ENCODE peak calls at places on chromosomes 2 and 18, in four cellular contexts. E is A549, W is K562, M is GM12878. G is an unnamed sample.

GRCh38 chr2:97748397-97748796 is 35.0 kb downstream of the ZAP70 start:
- DNase-seq in E (peak), M (no peak), W (peak), G (no peak)

GRCh38 chr2:172962824-172963223 is 112.8 kb upstream of the MAP3K20 start:
- DNase-seq in W (no peak), E (no peak), M (no peak), G (peak)

GRCh38 chr2:71995067-71995665 is 152.5 kb downstream of the CYP26B1 start:
- DNase-seq in M (no peak), E (no peak), W (peak), G (peak)

GRCh38 chr2:21011453-21011852 is 32.4 kb downstream of the APOB start:
- DNase-seq in M (no peak), E (no peak), W (no peak), G (no peak)

GRCh38 chr18:78664851-78665250 is 314.8 kb upstream of the SALL3 start:
- DNase-seq in E (no peak), M (no peak), W (no peak), G (no peak)

GRCh38 chr2:23491622-23492336 is 106.8 kb downstream of the KLHL29 start:
- DNase-seq in W (no peak), E (no peak), M (no peak), G (no peak)

GRCh38 chr18:41501848-41502247 is 453.2 kb upstream of the PIK3C3 start:
- DNase-seq in M (no peak), W (no peak), E (no peak), G (no peak)

GRCh38 chr2:147538088-147538487 is 306.7 kb upstream of the ACVR2A start:
- DNase-seq in W (no peak), M (no peak), E (no peak), G (peak)

GRCh38 chr2:8648441-8648840 is 33.4 kb upstream of the ID2 start:
- DNase-seq in M (no peak), W (no peak), E (no peak), G (no peak)

GRCh38 chr18:57008001-57008686 is 138.7 kb upstream of the BOD1L2 start:
- DNase-seq in W (no peak), E (no peak), M (no peak), G (no peak)

GRCh38 chr2:127051116-127051779 is 55.7 kb downstream of the BIN1 start:
- DNase-seq in E (no peak), W (no peak), M (no peak), G (no peak)

GRCh38 chr2:113757059-113757657 is 716 bp upstream of the SLC35F5 start:
- DNase-seq in E (peak), W (no peak), M (no peak), G (no peak)

GRCh38 chr18:73880387-73880786 is 267.2 kb downstream of the FBXO15 start:
- DNase-seq in E (no peak), W (no peak), M (no peak), G (no peak)

GRCh38 chr2:68441994-68442322 is 25.1 kb downstream of the FBXO48 start:
- DNase-seq in W (no peak), M (no peak), E (no peak), G (no peak)

GRCh38 chr2:209086761-209087160 is 337.1 kb upstream of the MAP2 start:
- DNase-seq in M (no peak), W (no peak), E (no peak), G (no peak)

GRCh38 chr2:85269959-85270358 is 57.8 kb downstream of the TGOLN2 start:
- DNase-seq in E (no peak), W (no peak), M (no peak), G (peak)

GRCh38 chr2:179861777-179862117 is 335 bp upstream of the ZNF385B start:
- DNase-seq in W (no peak), M (no peak), E (no peak), G (peak)

GRCh38 chr18:57352271-57352701 is at the start of gene ST8SIA3:
- DNase-seq in W (no peak), M (no peak), E (no peak), G (no peak)

GRCh38 chr2:112491946-112492345 is 10.0 kb downstream of the TTL start:
- DNase-seq in M (no peak), W (no peak), E (no peak), G (no peak)

GRCh38 chr2:102114290-102114721 is 28.2 kb upstream of the IL1R1 start:
- DNase-seq in E (no peak), M (peak), W (no peak), G (peak)

GRCh38 chr2:150477347-150477746 is 10.1 kb downstream of the RND3 start:
- DNase-seq in E (no peak), W (no peak), M (no peak), G (peak)

GRCh38 chr18:26453370-26454030 is 94.9 kb downstream of the KCTD1 start:
- DNase-seq in M (no peak), E (no peak), W (no peak), G (no peak)

GRCh38 chr2:196131949-196132925 is 39.1 kb downstream of the STK17B start:
- DNase-seq in E (no peak), M (no peak), W (no peak), G (peak)

GRCh38 chr2:31558401-31559295 is 22.1 kb downstream of the SRD5A2 start:
- DNase-seq in M (no peak), W (no peak), E (no peak), G (peak)

GRCh38 chr2:79512442-79513401 is at the start of gene CTNNA2:
- DNase-seq in W (peak), E (peak), M (no peak), G (no peak)

GRCh38 chr2:79511320-79511951 is 1.4 kb upstream of the CTNNA2 start:
- DNase-seq in M (no peak), E (no peak), W (peak), G (peak)
- TF ChIP-seq ELK1 in M (no peak), E (no peak), W (no peak), G (no peak)

GRCh38 chr18:3604626-3605408 is 154.8 kb downstream of the TGIF1 start:
- DNase-seq in E (no peak), W (peak), M (peak), G (peak)

GRCh38 chr18:3607309-3608098 is 157.5 kb downstream of the TGIF1 start:
- DNase-seq in W (peak), E (no peak), M (no peak), G (no peak)

GRCh38 chr18:3603460-3604259 is 153.7 kb downstream of the TGIF1 start:
- DNase-seq in E (no peak), W (peak), M (no peak), G (peak)

GRCh38 chr18:3604260-3604625 is 154.3 kb downstream of the TGIF1 start:
- DNase-seq in E (no peak), W (no peak), M (no peak), G (no peak)

GRCh38 chr18:3605562-3606443 is 155.8 kb downstream of the TGIF1 start:
- DNase-seq in E (no peak), W (peak), M (no peak), G (peak)
- TF ChIP-seq CEBPB in E (no peak), W (no peak), M (no peak), G (no peak)

GRCh38 chr2:95275601-95276243 is 1.5 kb downstream of the PROM2 start:
- DNase-seq in W (no peak), E (no peak), M (no peak), G (no peak)
- H3K4me3 ChIP-seq in W (no peak), E (no peak), M (no peak), G (no peak)

DNA sequence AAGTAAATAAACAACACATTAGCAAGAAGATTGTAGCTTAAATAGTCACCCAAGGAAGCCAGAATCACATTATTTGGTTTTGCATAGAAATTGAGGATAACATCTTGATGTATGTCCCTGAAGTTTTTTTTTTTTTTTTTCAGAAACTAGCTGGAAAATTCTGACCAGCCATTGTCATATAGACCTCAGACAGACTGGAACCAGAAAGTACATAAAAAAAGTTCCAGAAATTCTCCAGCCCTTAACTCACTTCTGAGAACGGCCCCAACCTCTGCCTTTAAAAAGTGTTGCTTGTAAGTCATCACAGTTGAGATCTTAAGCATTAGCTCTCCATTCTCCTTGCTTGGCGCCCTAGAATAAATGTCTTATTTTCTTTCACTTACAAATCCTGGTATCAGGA is 350.5 kb downstream of the CCDC85A start:
- DNase-seq in E (no peak), M (no peak), W (no peak), G (peak)
- TF ChIP-seq ELK1 in E (no peak), M (no peak), W (no peak), G (no peak)

GRCh38 chr2:132252894-132253264 is 91.1 kb upstream of the ANKRD30BL start:
- DNase-seq in W (no peak), E (no peak), M (no peak), G (no peak)

GRCh38 chr2:132256251-132256902 is 94.6 kb upstream of the ANKRD30BL start:
- DNase-seq in M (no peak), E (no peak), W (no peak), G (no peak)

GRCh38 chr2:132255714-132256113 is 94.0 kb upstream of the ANKRD30BL start:
- DNase-seq in W (no peak), M (no peak), E (no peak), G (no peak)

GRCh38 chr2:132252191-132252893 is 90.6 kb upstream of the ANKRD30BL start:
- DNase-seq in M (no peak), W (no peak), E (no peak), G (no peak)

DNA sequence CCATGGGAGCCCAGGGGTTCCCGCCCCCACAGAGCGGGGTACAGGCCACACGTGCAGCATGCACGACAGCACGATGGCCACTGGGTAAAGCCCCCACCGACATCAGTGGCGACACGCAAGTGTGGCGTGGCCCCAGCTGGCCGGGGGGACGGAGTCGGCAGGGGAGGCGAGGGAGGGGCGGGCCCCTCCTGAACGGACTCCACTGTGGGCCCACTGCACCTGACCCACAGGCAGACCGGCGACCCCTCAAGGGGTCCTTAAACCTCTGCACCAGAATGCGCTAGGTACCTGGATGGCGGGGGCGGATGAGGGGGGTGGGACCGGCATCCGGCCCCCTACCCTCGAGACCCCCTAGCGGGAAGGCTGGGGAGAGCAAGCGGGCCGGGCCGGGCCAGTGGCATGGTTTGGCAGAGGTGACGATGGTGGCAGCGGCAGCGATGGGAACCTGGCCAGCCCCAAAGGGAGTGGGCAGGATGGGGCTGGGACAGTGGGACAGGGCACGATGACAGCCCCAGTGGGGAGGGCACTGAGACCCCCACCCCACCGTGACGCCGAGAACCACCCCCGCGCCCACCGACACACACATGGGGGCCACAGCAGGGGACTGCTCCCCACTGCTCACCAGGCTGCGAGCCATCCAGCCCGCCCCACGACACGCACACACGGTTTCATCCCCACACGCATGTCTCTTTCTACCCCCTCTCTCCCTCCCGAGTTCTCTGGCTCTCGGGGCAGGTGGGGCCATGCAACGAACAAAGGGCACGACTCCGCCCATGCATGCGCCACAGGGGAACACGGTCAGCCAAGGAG is 91.9 kb upstream of the ANKRD30BL start:
- DNase-seq in W (no peak), M (no peak), E (no peak), G (no peak)
- TF ChIP-seq CEBPB in W (no peak), M (no peak), E (no peak), G (no peak)

DNA sequence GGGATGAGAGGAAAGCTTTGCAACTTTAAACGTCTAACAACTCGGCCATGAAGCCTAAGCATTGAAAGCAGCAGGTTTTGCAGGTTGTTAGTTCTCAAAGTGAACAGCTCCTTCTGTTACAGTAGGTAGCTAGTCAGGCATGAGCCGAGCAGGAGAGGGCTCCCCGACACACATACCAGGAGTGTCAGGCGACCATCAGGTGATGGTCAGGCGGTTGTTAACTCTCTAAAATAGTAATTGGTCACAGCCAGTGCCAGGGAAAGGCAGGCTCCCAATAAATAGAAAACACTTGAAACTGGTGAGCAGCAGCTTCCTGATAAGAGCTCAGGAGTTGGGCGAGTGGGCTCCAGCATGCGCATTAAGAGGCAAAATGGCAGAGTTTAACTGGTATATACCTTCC is 53.5 kb upstream of the DAPL1 start:
- DNase-seq in E (no peak), M (no peak), W (no peak), G (no peak)
- H3K4me3 ChIP-seq in E (no peak), M (no peak), W (no peak), G (no peak)

DNA sequence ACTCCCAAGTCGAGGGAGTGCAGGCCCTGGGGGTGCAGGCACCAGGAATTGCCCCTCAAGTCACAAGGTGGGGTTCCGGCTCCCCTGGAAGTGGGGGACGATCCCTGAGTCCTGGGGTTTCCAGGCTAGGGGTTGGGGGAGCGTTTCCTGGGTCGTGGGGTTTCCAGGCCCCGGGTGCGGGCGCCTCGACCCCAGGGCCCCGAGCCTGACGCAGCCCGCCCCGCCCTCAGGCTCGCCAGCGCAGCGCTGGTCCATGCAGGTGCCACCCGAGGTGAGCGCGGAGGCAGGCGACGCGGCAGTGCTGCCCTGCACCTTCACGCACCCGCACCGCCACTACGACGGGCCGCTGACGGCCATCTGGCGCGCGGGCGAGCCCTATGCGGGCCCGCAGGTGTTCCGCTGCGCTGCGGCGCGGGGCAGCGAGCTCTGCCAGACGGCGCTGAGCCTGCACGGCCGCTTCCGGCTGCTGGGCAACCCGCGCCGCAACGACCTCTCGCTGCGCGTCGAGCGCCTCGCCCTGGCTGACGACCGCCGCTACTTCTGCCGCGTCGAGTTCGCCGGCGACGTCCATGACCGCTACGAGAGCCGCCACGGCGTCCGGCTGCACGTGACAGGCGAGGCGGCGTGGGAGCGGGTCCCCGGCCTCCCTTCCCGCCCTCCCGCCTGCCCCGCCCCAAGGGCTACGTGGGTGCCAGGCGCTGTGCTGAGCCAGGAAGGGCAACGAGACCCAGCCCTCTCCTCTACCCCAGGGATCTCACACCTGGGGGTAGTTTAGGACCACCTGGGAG is 12.0 kb downstream of the SIGLEC15 start:
- DNase-seq in E (no peak), W (no peak), M (no peak), G (no peak)
- TF ChIP-seq ELK1 in E (no peak), W (no peak), M (no peak), G (no peak)

DNA sequence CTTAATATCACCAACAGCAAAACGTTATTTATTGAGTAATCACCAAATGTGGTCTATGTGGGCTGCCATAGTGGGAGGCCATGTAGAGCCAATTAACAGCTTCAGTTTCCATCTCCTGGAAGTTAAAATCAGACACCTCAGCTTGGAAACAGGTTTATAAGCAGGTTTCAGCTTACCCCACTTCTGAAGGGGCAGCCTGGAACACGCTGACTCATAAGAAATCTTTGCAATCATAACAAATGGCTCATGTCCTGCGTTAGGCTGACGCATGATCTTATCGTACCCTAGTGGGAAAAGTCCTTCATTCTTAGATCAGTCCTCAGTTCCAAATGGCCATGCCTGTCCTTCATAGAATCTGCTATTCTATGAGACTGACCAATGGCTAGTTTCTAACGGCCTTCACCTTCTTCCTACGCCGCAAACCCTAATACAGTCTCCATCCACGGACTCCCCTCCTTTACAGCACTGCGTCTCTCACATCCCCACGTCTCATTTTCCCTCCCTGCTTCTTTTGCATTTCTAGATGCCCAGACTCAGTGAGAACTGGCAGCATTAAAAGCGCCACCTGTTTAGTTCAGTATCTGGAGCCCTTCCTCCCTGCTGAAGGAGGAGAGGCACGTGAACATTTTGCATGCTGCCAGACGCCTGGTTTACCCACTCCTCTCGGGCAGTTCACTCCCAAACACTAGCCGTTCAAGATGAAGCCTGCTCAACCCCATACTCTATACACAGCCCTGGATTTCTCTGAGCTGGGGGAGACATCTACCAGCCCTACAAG is 24.2 kb upstream of the BZW1 start:
- DNase-seq in M (no peak), W (peak), E (no peak), G (peak)
- TF ChIP-seq CEBPB in M (no peak), W (no peak), E (no peak), G (peak)

GRCh38 chr2:230418341-230419016 is 2.5 kb downstream of the SP100 start:
- DNase-seq in E (no peak), W (no peak), M (no peak), G (peak)
- H3K4me3 ChIP-seq in E (no peak), W (peak), M (peak), G (peak)

DNA sequence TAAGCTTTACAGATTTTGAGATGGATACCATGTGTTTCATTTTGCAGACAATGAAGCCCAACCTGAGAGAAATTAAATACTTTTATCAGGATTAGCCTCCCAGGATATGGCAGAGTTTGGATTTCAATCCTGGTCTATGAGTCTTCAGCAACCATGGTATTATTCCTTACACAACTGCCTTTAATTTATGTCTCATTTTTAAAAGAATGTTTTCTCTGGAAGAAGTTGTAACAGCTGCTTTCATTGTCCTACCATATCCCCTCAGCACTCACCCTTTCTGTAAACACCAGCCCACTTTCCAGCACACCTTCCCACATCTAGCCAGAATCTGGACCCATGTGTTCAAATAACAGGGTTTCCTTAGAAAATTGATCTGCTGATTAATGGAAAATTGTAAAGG is 863.7 kb upstream of the VRK2 start:
- DNase-seq in E (no peak), W (no peak), M (no peak), G (no peak)
- TF ChIP-seq ELK1 in E (no peak), W (no peak), M (no peak), G (no peak)